ENCODE peak calls at places on chromosomes 7 and 10, in seven cellular contexts. One of them, this sample, is unnamed.

GRCh38 chr10:9198611-9199010 is 1144.1 kb downstream of the GATA3 start:
- DNase-seq in GM23338: no peak
- DNase-seq in A549: no peak
- DNase-seq in Panc1: no peak
- DNase-seq in HCT116: no peak
- DNase-seq in K562: no peak
- DNase-seq in HepG2: no peak
- DNase-seq in this sample: no peak

GRCh38 chr10:52644678-52645434 is 127.7 kb downstream of the MBL2 start:
- DNase-seq in GM23338: peak
- DNase-seq in A549: peak
- DNase-seq in Panc1: peak
- DNase-seq in HCT116: peak
- DNase-seq in K562: peak
- DNase-seq in HepG2: peak
- DNase-seq in this sample: peak

GRCh38 chr7:100372256-100372655 is 1.0 kb upstream of the PILRA start:
- DNase-seq in GM23338: no peak
- DNase-seq in A549: no peak
- DNase-seq in Panc1: no peak
- DNase-seq in HCT116: no peak
- DNase-seq in K562: no peak
- DNase-seq in HepG2: no peak
- DNase-seq in this sample: no peak

GRCh38 chr7:20607216-20607615 is 8.3 kb upstream of the ABCB5 start:
- DNase-seq in GM23338: no peak
- DNase-seq in A549: peak
- DNase-seq in Panc1: no peak
- DNase-seq in HCT116: no peak
- DNase-seq in K562: no peak
- DNase-seq in HepG2: no peak
- DNase-seq in this sample: no peak

GRCh38 chr10:48533951-48534720 is 70.7 kb downstream of the ARHGAP22 start:
- DNase-seq in GM23338: peak
- DNase-seq in A549: no peak
- DNase-seq in Panc1: no peak
- DNase-seq in HCT116: no peak
- DNase-seq in K562: no peak
- DNase-seq in HepG2: no peak
- DNase-seq in this sample: no peak

GRCh38 chr7:22452142-22452763 is 47.7 kb downstream of the STEAP1B start:
- DNase-seq in GM23338: peak
- DNase-seq in A549: peak
- DNase-seq in Panc1: peak
- DNase-seq in HCT116: peak
- DNase-seq in K562: peak
- DNase-seq in HepG2: peak
- DNase-seq in this sample: peak

GRCh38 chr10:122307669-122308486 is 36.8 kb downstream of the BTBD16 start:
- DNase-seq in GM23338: no peak
- DNase-seq in A549: peak
- DNase-seq in Panc1: peak
- DNase-seq in HCT116: peak
- DNase-seq in K562: peak
- DNase-seq in HepG2: no peak
- DNase-seq in this sample: no peak

GRCh38 chr10:31320598-31321211 is 1.7 kb downstream of the ZEB1 start:
- DNase-seq in GM23338: peak
- DNase-seq in A549: peak
- DNase-seq in Panc1: no peak
- DNase-seq in HCT116: no peak
- DNase-seq in K562: peak
- DNase-seq in HepG2: peak
- DNase-seq in this sample: peak

GRCh38 chr7:140923358-140924006 is 1.2 kb downstream of the BRAF start:
- DNase-seq in GM23338: peak
- DNase-seq in A549: peak
- DNase-seq in Panc1: no peak
- DNase-seq in HCT116: no peak
- DNase-seq in K562: peak
- DNase-seq in HepG2: no peak
- DNase-seq in this sample: peak

GRCh38 chr10:70378122-70378521 is 4.3 kb downstream of the LRRC20 start:
- DNase-seq in GM23338: no peak
- DNase-seq in A549: peak
- DNase-seq in Panc1: peak
- DNase-seq in HCT116: peak
- DNase-seq in K562: no peak
- DNase-seq in HepG2: no peak
- DNase-seq in this sample: no peak

GRCh38 chr10:20573924-20574323 is 323.2 kb downstream of the NEBL start:
- DNase-seq in GM23338: no peak
- DNase-seq in A549: no peak
- DNase-seq in Panc1: no peak
- DNase-seq in HCT116: no peak
- DNase-seq in K562: no peak
- DNase-seq in HepG2: no peak
- DNase-seq in this sample: no peak

GRCh38 chr7:23469150-23469960 is 936 bp downstream of the IGF2BP3 start:
- DNase-seq in GM23338: no peak
- DNase-seq in A549: peak
- DNase-seq in Panc1: no peak
- DNase-seq in HCT116: no peak
- DNase-seq in K562: peak
- DNase-seq in HepG2: no peak
- DNase-seq in this sample: peak

GRCh38 chr10:43059336-43059720 is 17.5 kb upstream of the RET start:
- DNase-seq in GM23338: no peak
- DNase-seq in A549: no peak
- DNase-seq in Panc1: no peak
- DNase-seq in HCT116: no peak
- DNase-seq in K562: no peak
- DNase-seq in HepG2: no peak
- DNase-seq in this sample: no peak

GRCh38 chr7:94368371-94368791 is 26.3 kb upstream of the COL1A2 start:
- DNase-seq in GM23338: no peak
- DNase-seq in A549: no peak
- DNase-seq in Panc1: no peak
- DNase-seq in HCT116: no peak
- DNase-seq in K562: no peak
- DNase-seq in HepG2: no peak
- DNase-seq in this sample: peak

GRCh38 chr10:132044803-132045202 is 20.9 kb upstream of the JAKMIP3 start:
- DNase-seq in GM23338: no peak
- DNase-seq in A549: no peak
- DNase-seq in Panc1: no peak
- DNase-seq in HCT116: no peak
- DNase-seq in K562: no peak
- DNase-seq in HepG2: no peak
- DNase-seq in this sample: no peak

GRCh38 chr10:35027567-35027966 is 62.6 kb downstream of the CUL2 start:
- DNase-seq in GM23338: peak
- DNase-seq in A549: no peak
- DNase-seq in Panc1: no peak
- DNase-seq in HCT116: no peak
- DNase-seq in K562: no peak
- DNase-seq in HepG2: peak
- DNase-seq in this sample: peak

GRCh38 chr10:21528452-21529235 is 3.2 kb upstream of the SKIDA1 start:
- DNase-seq in GM23338: no peak
- DNase-seq in A549: peak
- DNase-seq in Panc1: no peak
- DNase-seq in HCT116: no peak
- DNase-seq in K562: no peak
- DNase-seq in HepG2: no peak
- DNase-seq in this sample: no peak

GRCh38 chr10:131886181-131886716 is 14.6 kb upstream of the PPP2R2D start:
- DNase-seq in GM23338: no peak
- DNase-seq in A549: no peak
- DNase-seq in Panc1: no peak
- DNase-seq in HCT116: no peak
- DNase-seq in K562: no peak
- DNase-seq in HepG2: no peak
- DNase-seq in this sample: no peak

GRCh38 chr10:110496553-110497437 is 912 bp upstream of the DUSP5 start:
- DNase-seq in GM23338: no peak
- DNase-seq in A549: no peak
- DNase-seq in Panc1: no peak
- DNase-seq in HCT116: no peak
- DNase-seq in K562: no peak
- DNase-seq in HepG2: no peak
- DNase-seq in this sample: peak

GRCh38 chr10:6721480-6721879 is 141.4 kb upstream of the PRKCQ start:
- DNase-seq in GM23338: peak
- DNase-seq in A549: peak
- DNase-seq in Panc1: no peak
- DNase-seq in HCT116: peak
- DNase-seq in K562: no peak
- DNase-seq in HepG2: no peak
- DNase-seq in this sample: peak

GRCh38 chr7:66640802-66641525 is 12.3 kb downstream of the KCTD7 start:
- DNase-seq in GM23338: no peak
- DNase-seq in A549: peak
- DNase-seq in Panc1: no peak
- DNase-seq in HCT116: no peak
- DNase-seq in K562: no peak
- DNase-seq in HepG2: peak
- DNase-seq in this sample: no peak

GRCh38 chr10:96512997-96513685 is 585 bp downstream of the TLL2 start:
- DNase-seq in GM23338: peak
- DNase-seq in A549: no peak
- DNase-seq in Panc1: no peak
- DNase-seq in HCT116: no peak
- DNase-seq in K562: no peak
- DNase-seq in HepG2: no peak
- DNase-seq in this sample: peak

GRCh38 chr10:87771871-87772500 is 46.0 kb downstream of the ATAD1 start:
- DNase-seq in GM23338: peak
- DNase-seq in A549: peak
- DNase-seq in Panc1: no peak
- DNase-seq in HCT116: no peak
- DNase-seq in K562: peak
- DNase-seq in HepG2: peak
- DNase-seq in this sample: peak

GRCh38 chr10:122640921-122641320 is 58.7 kb downstream of the C10orf120 start:
- DNase-seq in GM23338: no peak
- DNase-seq in A549: no peak
- DNase-seq in Panc1: no peak
- DNase-seq in HCT116: no peak
- DNase-seq in K562: no peak
- DNase-seq in HepG2: no peak
- DNase-seq in this sample: no peak

GRCh38 chr10:52814506-52814905 is 41.9 kb upstream of the MBL2 start:
- DNase-seq in GM23338: peak
- DNase-seq in A549: no peak
- DNase-seq in Panc1: no peak
- DNase-seq in HCT116: no peak
- DNase-seq in K562: no peak
- DNase-seq in HepG2: no peak
- DNase-seq in this sample: no peak

GRCh38 chr7:112080441-112080840 is 125.8 kb downstream of the DOCK4 start:
- DNase-seq in GM23338: no peak
- DNase-seq in A549: peak
- DNase-seq in Panc1: peak
- DNase-seq in HCT116: no peak
- DNase-seq in K562: no peak
- DNase-seq in HepG2: peak
- DNase-seq in this sample: no peak

GRCh38 chr7:112081778-112082177 is 124.4 kb downstream of the DOCK4 start:
- DNase-seq in GM23338: no peak
- DNase-seq in A549: no peak
- DNase-seq in Panc1: no peak
- DNase-seq in HCT116: no peak
- DNase-seq in K562: no peak
- DNase-seq in HepG2: no peak
- DNase-seq in this sample: no peak

GRCh38 chr7:112080974-112081373 is 125.2 kb downstream of the DOCK4 start:
- DNase-seq in GM23338: peak
- DNase-seq in A549: peak
- DNase-seq in Panc1: peak
- DNase-seq in HCT116: no peak
- DNase-seq in K562: no peak
- DNase-seq in HepG2: no peak
- DNase-seq in this sample: no peak

GRCh38 chr7:112079671-112080070 is 126.5 kb downstream of the DOCK4 start:
- DNase-seq in GM23338: no peak
- DNase-seq in A549: no peak
- DNase-seq in Panc1: no peak
- DNase-seq in HCT116: no peak
- DNase-seq in K562: no peak
- DNase-seq in HepG2: no peak
- DNase-seq in this sample: no peak

DNA sequence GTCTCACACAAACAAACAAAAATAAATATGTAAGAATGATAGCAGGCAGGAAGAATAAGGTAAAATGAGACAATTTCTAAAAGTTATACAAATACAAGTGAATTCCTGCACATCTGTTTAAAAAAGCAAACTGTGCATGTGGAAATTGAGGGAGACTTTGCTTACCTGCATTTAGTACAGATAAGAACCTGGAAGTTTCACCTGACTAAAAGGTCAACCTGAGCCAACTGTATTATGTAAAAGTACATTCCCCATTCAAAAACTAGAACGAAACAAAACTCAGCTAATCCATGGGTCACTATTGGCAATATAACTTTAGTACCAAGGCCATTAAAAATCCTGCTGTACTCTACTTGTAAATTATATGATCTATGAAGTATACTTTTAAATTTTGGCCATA is 127.1 kb downstream of the DOCK4 start:
- DNase-seq in GM23338: no peak
- DNase-seq in A549: no peak
- DNase-seq in Panc1: no peak
- DNase-seq in HCT116: no peak
- DNase-seq in K562: no peak
- DNase-seq in HepG2: no peak
- DNase-seq in this sample: no peak
- TF ChIP-seq REST in GM23338: no peak
- TF ChIP-seq REST in A549: no peak
- TF ChIP-seq REST in Panc1: no peak
- TF ChIP-seq REST in HCT116: no peak
- TF ChIP-seq REST in K562: no peak
- TF ChIP-seq REST in HepG2: no peak
- TF ChIP-seq REST in this sample: no peak

GRCh38 chr7:154903083-154903731 is 99.7 kb downstream of the PAXIP1 start:
- DNase-seq in GM23338: no peak
- DNase-seq in A549: no peak
- DNase-seq in Panc1: no peak
- DNase-seq in HCT116: no peak
- DNase-seq in K562: no peak
- DNase-seq in HepG2: peak
- DNase-seq in this sample: peak
- TF ChIP-seq REST in GM23338: no peak
- TF ChIP-seq REST in A549: no peak
- TF ChIP-seq REST in Panc1: no peak
- TF ChIP-seq REST in HCT116: no peak
- TF ChIP-seq REST in K562: no peak
- TF ChIP-seq REST in HepG2: no peak
- TF ChIP-seq REST in this sample: no peak

GRCh38 chr10:36534471-36535002 is 590.9 kb upstream of the ANKRD30A start:
- DNase-seq in GM23338: no peak
- DNase-seq in A549: peak
- DNase-seq in Panc1: peak
- DNase-seq in HCT116: no peak
- DNase-seq in K562: no peak
- DNase-seq in HepG2: no peak
- DNase-seq in this sample: no peak
- TF ChIP-seq REST in GM23338: no peak
- TF ChIP-seq REST in A549: no peak
- TF ChIP-seq REST in Panc1: no peak
- TF ChIP-seq REST in HCT116: no peak
- TF ChIP-seq REST in K562: no peak
- TF ChIP-seq REST in HepG2: no peak
- TF ChIP-seq REST in this sample: no peak

GRCh38 chr10:103709341-103709920 is 145.9 kb downstream of the SH3PXD2A start:
- DNase-seq in GM23338: no peak
- DNase-seq in A549: no peak
- DNase-seq in Panc1: no peak
- DNase-seq in HCT116: peak
- DNase-seq in K562: no peak
- DNase-seq in HepG2: no peak
- DNase-seq in this sample: no peak
- TF ChIP-seq REST in GM23338: no peak
- TF ChIP-seq REST in A549: no peak
- TF ChIP-seq REST in Panc1: no peak
- TF ChIP-seq REST in HCT116: no peak
- TF ChIP-seq REST in K562: no peak
- TF ChIP-seq REST in HepG2: no peak
- TF ChIP-seq REST in this sample: no peak

This sample was measured in SK-N-SH.